ENCODE peak calls at places on chromosome 14, in four cellular contexts. One of them, this sample, is unnamed. For H3K4me1 and H3K27me3, the result is how much of the 10 kb centered on the place peaks cover.

GRCh38 chr14:82070040-82070439 is 536.4 kb upstream of the SEL1L start:
- DNase-seq in pancreas: no peak
- DNase-seq in prostate gland: no peak
- DNase-seq in GM23338: peak
- DNase-seq in this sample: no peak

GRCh38 chr14:93049295-93049694 is 66.4 kb downstream of the ITPK1 start:
- DNase-seq in pancreas: no peak
- DNase-seq in prostate gland: no peak
- DNase-seq in GM23338: no peak
- DNase-seq in this sample: no peak

GRCh38 chr14:54782803-54783659 is 119.6 kb downstream of the GCH1 start:
- DNase-seq in pancreas: peak
- DNase-seq in prostate gland: no peak
- DNase-seq in GM23338: peak
- DNase-seq in this sample: no peak

GRCh38 chr14:102182901-102183619 is 43.4 kb downstream of the WDR20 start:
- DNase-seq in pancreas: no peak
- DNase-seq in prostate gland: no peak
- DNase-seq in GM23338: no peak
- DNase-seq in this sample: no peak

GRCh38 chr14:43540948-43541347 is 966.1 kb downstream of the FSCB start:
- DNase-seq in pancreas: no peak
- DNase-seq in prostate gland: no peak
- DNase-seq in GM23338: peak
- DNase-seq in this sample: no peak

GRCh38 chr14:96754162-96754844 is 42.9 kb upstream of the VRK1 start:
- DNase-seq in pancreas: no peak
- DNase-seq in prostate gland: no peak
- DNase-seq in GM23338: no peak
- DNase-seq in this sample: no peak

GRCh38 chr14:55336161-55336560 is 64.9 kb downstream of the FBXO34 start:
- DNase-seq in pancreas: no peak
- DNase-seq in prostate gland: no peak
- DNase-seq in GM23338: no peak
- DNase-seq in this sample: no peak

GRCh38 chr14:36529062-36529461 is 9.0 kb upstream of the NKX2-1 start:
- DNase-seq in pancreas: no peak
- DNase-seq in prostate gland: no peak
- DNase-seq in GM23338: no peak
- DNase-seq in this sample: no peak

GRCh38 chr14:58121530-58122186 is 30.4 kb downstream of the ARMH4 start:
- DNase-seq in pancreas: no peak
- DNase-seq in prostate gland: no peak
- DNase-seq in GM23338: no peak
- DNase-seq in this sample: no peak

GRCh38 chr14:80954771-80955299 is 586 bp upstream of the TSHR start:
- DNase-seq in pancreas: peak
- DNase-seq in prostate gland: peak
- DNase-seq in GM23338: peak
- DNase-seq in this sample: peak

GRCh38 chr14:101480022-101480746 is 81.1 kb upstream of the DIO3 start:
- DNase-seq in pancreas: no peak
- DNase-seq in prostate gland: no peak
- DNase-seq in GM23338: no peak
- DNase-seq in this sample: no peak

GRCh38 chr14:102390486-102390885 is 27.7 kb downstream of the TECPR2 start:
- DNase-seq in pancreas: no peak
- DNase-seq in prostate gland: no peak
- DNase-seq in GM23338: no peak
- DNase-seq in this sample: no peak

GRCh38 chr14:77266336-77266735 is 4.7 kb downstream of the NGB start:
- DNase-seq in pancreas: no peak
- DNase-seq in prostate gland: no peak
- DNase-seq in GM23338: no peak
- DNase-seq in this sample: no peak

GRCh38 chr14:41986083-41986645 is 379.5 kb downstream of the LRFN5 start:
- DNase-seq in pancreas: no peak
- DNase-seq in prostate gland: no peak
- DNase-seq in GM23338: no peak
- DNase-seq in this sample: no peak

GRCh38 chr14:90045608-90046007 is 16.2 kb upstream of the KCNK13 start:
- DNase-seq in pancreas: no peak
- DNase-seq in prostate gland: no peak
- DNase-seq in GM23338: no peak
- DNase-seq in this sample: no peak

GRCh38 chr14:33903369-33903768 is 47.5 kb downstream of the EGLN3 start:
- DNase-seq in pancreas: no peak
- DNase-seq in prostate gland: no peak
- DNase-seq in GM23338: no peak
- DNase-seq in this sample: no peak

GRCh38 chr14:73463411-73463810 is 5.1 kb upstream of the NUMB start:
- DNase-seq in pancreas: peak
- DNase-seq in prostate gland: no peak
- DNase-seq in GM23338: no peak
- DNase-seq in this sample: no peak

GRCh38 chr14:68695326-68695768 is 97.5 kb downstream of the ZFP36L1 start:
- DNase-seq in pancreas: no peak
- DNase-seq in prostate gland: no peak
- DNase-seq in GM23338: no peak
- DNase-seq in this sample: no peak

GRCh38 chr14:72998252-72998903 is 28.5 kb downstream of the ZFYVE1 start:
- DNase-seq in pancreas: no peak
- DNase-seq in prostate gland: no peak
- DNase-seq in GM23338: no peak
- DNase-seq in this sample: no peak

GRCh38 chr14:63614964-63615363 is 26.7 kb downstream of the WDR89 start:
- DNase-seq in pancreas: no peak
- DNase-seq in prostate gland: no peak
- DNase-seq in GM23338: no peak
- DNase-seq in this sample: no peak

GRCh38 chr14:72457641-72458040 is 436.3 kb downstream of the DPF3 start:
- DNase-seq in pancreas: no peak
- DNase-seq in prostate gland: no peak
- DNase-seq in GM23338: no peak
- DNase-seq in this sample: no peak

GRCh38 chr14:92945959-92946846 is 23.3 kb downstream of the CHGA start:
- DNase-seq in pancreas: peak
- DNase-seq in prostate gland: peak
- DNase-seq in GM23338: no peak
- DNase-seq in this sample: no peak

GRCh38 chr14:74271365-74271764 is 31.4 kb downstream of the ABCD4 start:
- DNase-seq in pancreas: no peak
- DNase-seq in prostate gland: no peak
- DNase-seq in GM23338: no peak
- DNase-seq in this sample: no peak

GRCh38 chr14:51157012-51157411 is 62.1 kb upstream of the TRIM9 start:
- DNase-seq in pancreas: no peak
- DNase-seq in prostate gland: no peak
- DNase-seq in GM23338: peak
- DNase-seq in this sample: no peak

GRCh38 chr14:39050389-39050788 is 52.6 kb downstream of the SEC23A start:
- DNase-seq in pancreas: no peak
- DNase-seq in prostate gland: no peak
- DNase-seq in GM23338: no peak
- DNase-seq in this sample: no peak

GRCh38 chr14:49549881-49550280 is 36.3 kb downstream of the RPS29 start:
- DNase-seq in pancreas: no peak
- DNase-seq in prostate gland: no peak
- DNase-seq in GM23338: peak
- DNase-seq in this sample: no peak

GRCh38 chr14:33679461-33680225 is 271.2 kb downstream of the EGLN3 start:
- DNase-seq in pancreas: no peak
- DNase-seq in prostate gland: no peak
- DNase-seq in GM23338: no peak
- DNase-seq in this sample: no peak

GRCh38 chr14:73924337-73924736 is 25.6 kb downstream of the FAM161B start:
- DNase-seq in pancreas: no peak
- DNase-seq in prostate gland: no peak
- DNase-seq in GM23338: no peak
- DNase-seq in this sample: no peak

GRCh38 chr14:80906946-80907345 is 34.6 kb downstream of the CEP128 start:
- DNase-seq in pancreas: no peak
- DNase-seq in prostate gland: no peak
- DNase-seq in GM23338: no peak
- DNase-seq in this sample: no peak

GRCh38 chr14:99892406-99892805 is 99.2 kb downstream of the EML1 start:
- DNase-seq in pancreas: no peak
- DNase-seq in prostate gland: no peak
- DNase-seq in GM23338: no peak
- DNase-seq in this sample: no peak
- H3K4me1 ChIP-seq in pancreas: under half
- H3K4me1 ChIP-seq in prostate gland: under half
- H3K4me1 ChIP-seq in GM23338: under half
- H3K4me1 ChIP-seq in this sample: under half

DNA sequence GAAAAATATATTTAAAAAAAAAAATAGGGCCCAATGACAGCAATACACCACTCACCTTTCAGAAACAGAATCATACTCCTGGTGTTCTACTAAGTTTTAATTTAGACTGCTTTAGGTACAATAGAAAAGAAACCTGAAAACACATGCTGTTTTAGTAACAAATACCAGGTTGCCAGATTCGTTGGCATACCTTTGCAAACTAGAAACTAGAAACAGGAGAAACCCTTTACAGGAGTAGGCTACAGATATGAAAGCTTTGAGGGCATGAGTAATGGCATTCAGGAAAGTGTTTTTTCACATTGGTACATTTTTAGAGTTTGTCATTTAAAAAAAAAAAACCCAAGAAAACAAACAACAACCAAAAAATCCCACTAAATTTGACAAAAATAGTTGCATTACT is 4.1 kb downstream of the SIX1 start:
- DNase-seq in pancreas: no peak
- DNase-seq in prostate gland: no peak
- DNase-seq in GM23338: no peak
- DNase-seq in this sample: no peak
- H3K27me3 ChIP-seq in pancreas: under half
- H3K27me3 ChIP-seq in prostate gland: under half
- H3K27me3 ChIP-seq in GM23338: half or more
- H3K27me3 ChIP-seq in this sample: half or more

GRCh38 chr14:22610931-22611330 is 12.8 kb downstream of the ABHD4 start:
- DNase-seq in pancreas: no peak
- DNase-seq in prostate gland: no peak
- DNase-seq in GM23338: no peak
- DNase-seq in this sample: no peak
- H3K27ac ChIP-seq in pancreas: no peak
- H3K27ac ChIP-seq in prostate gland: no peak
- H3K27ac ChIP-seq in GM23338: no peak
- H3K27ac ChIP-seq in this sample: no peak

DNA sequence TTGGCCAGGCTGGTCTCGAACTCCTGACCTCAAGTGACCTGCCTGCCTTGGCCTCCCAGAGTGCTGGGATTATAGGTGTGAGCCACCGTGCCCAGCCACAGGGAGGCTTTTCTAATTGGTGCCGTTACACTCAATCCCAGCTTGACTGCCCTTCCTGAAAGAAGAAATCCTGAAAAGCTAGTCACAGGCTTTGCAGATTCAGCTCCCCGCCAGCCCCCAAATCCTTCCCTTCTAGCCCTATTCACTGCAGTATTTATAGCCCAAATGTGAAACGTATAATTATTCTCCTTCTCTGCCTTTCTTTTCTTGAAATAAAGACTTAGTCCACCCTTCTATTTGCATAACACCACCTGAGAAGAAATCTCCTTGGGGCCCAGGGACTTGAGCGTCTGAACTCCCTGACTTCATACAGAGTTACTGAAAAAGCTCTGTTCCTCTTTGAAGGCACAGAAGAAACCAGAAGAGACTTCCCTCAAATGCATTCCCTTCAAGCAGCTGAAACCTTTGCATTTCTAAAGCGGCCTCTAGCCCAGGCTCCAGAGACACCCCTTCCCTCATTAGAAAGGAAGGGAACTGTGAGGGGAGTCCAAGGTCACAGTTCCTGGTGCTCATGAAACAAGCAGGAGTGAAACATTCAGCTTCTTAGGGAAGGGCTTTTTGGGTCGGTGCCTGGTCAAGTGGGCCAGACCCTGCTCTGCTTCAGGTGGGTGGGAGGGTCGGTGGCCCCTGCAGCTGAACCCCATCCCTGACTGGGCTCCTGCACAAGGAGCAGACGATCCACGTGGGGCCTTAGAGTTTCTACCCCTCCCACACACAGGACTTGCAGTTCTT is 42.3 kb upstream of the BATF start:
- DNase-seq in pancreas: no peak
- DNase-seq in prostate gland: no peak
- DNase-seq in GM23338: peak
- DNase-seq in this sample: no peak
- H3K4me1 ChIP-seq in pancreas: under half
- H3K4me1 ChIP-seq in prostate gland: under half
- H3K4me1 ChIP-seq in GM23338: under half
- H3K4me1 ChIP-seq in this sample: under half

GRCh38 chr14:104562606-104563005 is 17.0 kb upstream of the C14orf180 start:
- DNase-seq in pancreas: no peak
- DNase-seq in prostate gland: no peak
- DNase-seq in GM23338: no peak
- DNase-seq in this sample: no peak
- H3K27me3 ChIP-seq in pancreas: under half
- H3K27me3 ChIP-seq in prostate gland: under half
- H3K27me3 ChIP-seq in GM23338: under half
- H3K27me3 ChIP-seq in this sample: under half

GRCh38 chr14:64763089-64763782 is 59.0 kb downstream of the PLEKHG3 start:
- DNase-seq in pancreas: no peak
- DNase-seq in prostate gland: no peak
- DNase-seq in GM23338: no peak
- DNase-seq in this sample: no peak
- H3K27ac ChIP-seq in pancreas: no peak
- H3K27ac ChIP-seq in prostate gland: no peak
- H3K27ac ChIP-seq in GM23338: no peak
- H3K27ac ChIP-seq in this sample: no peak

DNA sequence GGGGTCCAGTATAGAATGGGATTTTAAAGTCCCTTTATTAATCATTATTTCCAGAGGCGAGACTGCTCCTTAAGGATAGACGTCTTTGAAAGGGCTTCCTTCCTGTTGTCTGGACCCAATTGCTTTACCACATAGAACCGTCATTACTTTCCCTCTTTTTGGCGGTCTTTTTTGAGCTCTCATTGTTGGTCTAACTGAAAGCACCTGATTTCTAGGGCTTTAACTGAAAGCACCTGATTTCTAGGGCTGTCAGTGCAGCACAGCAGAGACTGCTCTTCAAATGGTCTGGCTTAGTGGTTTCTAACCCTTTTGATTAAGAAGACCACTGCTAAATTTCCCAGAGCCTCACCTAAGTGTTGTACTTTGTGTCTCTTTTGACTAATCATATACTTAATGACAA is 95.8 kb downstream of the PRKCH start:
- DNase-seq in pancreas: no peak
- DNase-seq in prostate gland: no peak
- DNase-seq in GM23338: no peak
- DNase-seq in this sample: no peak
- H3K4me1 ChIP-seq in pancreas: under half
- H3K4me1 ChIP-seq in prostate gland: under half
- H3K4me1 ChIP-seq in GM23338: under half
- H3K4me1 ChIP-seq in this sample: half or more

This sample was measured in CD8-positive, alpha-beta T cell.